ENCODE peak calls at places on chromosomes 2 and 18, in ten cellular contexts. Y is mucosa of gallbladder, K is Panc1, A is EL, X is HT1080, S is suprapubic skin, O is mesenchymal stem cell, L is adrenal gland, W is iPS DF 19.7, Q is activated T-helper 1 cell treated with Interleukin-2 at 50 U/mL for 16 hours. Z is an unnamed sample.

GRCh38 chr2:190235101-190235500 is 84.5 kb downstream of the HIBCH start:
- DNase-seq in Y (no peak), K (no peak), A (peak; percentile 49), X (no peak), S (no peak), O (no peak), L (no peak), W (no peak), Q (no peak), Z (no peak)

GRCh38 chr2:180763249-180763989 is 217.0 kb upstream of the UBE2E3 start:
- DNase-seq in Y (no peak), K (no peak), A (no peak), X (no peak), S (no peak), O (no peak), L (no peak), W (no peak), Q (no peak), Z (no peak)

GRCh38 chr2:194698012-194698411 is 959.0 kb upstream of the SLC39A10 start:
- DNase-seq in Y (no peak), K (no peak), A (no peak), X (peak; percentile 4), S (no peak), O (no peak), L (no peak), W (no peak), Q (no peak), Z (no peak)

GRCh38 chr2:237465515-237466227 is 21.4 kb upstream of the MLPH start:
- DNase-seq in Y (no peak), K (no peak), A (peak; percentile 98), X (peak; percentile 94), S (no peak), O (peak; percentile 97), L (no peak), W (no peak), Q (no peak), Z (no peak)

GRCh38 chr2:233442028-233442310 is 87.7 kb downstream of the DGKD start:
- DNase-seq in Y (no peak), K (no peak), A (no peak), X (no peak), S (peak; percentile 15), O (no peak), L (no peak), W (no peak), Q (no peak), Z (no peak)

GRCh38 chr2:183093857-183094657 is 15.5 kb downstream of the DUSP19 start:
- DNase-seq in Y (no peak), K (no peak), A (peak; percentile 57), X (peak; percentile 65), S (no peak), O (peak; percentile 40), L (no peak), W (no peak), Q (no peak), Z (no peak)

GRCh38 chr2:218010116-218010837 is 7.5 kb upstream of the TNS1 start:
- DNase-seq in Y (peak; percentile 50), K (no peak), A (peak; percentile 61), X (peak; percentile 58), S (no peak), O (peak; percentile 56), L (peak; percentile 69), W (no peak), Q (peak; percentile 5), Z (no peak)

GRCh38 chr2:149731112-149731511 is 143.5 kb upstream of the MMADHC start:
- DNase-seq in Y (no peak), K (no peak), A (no peak), X (no peak), S (no peak), O (no peak), L (no peak), W (no peak), Q (no peak), Z (no peak)

GRCh38 chr2:202848813-202849212 is 22.8 kb downstream of the ICA1L start:
- DNase-seq in Y (no peak), K (no peak), A (no peak), X (no peak), S (no peak), O (no peak), L (peak; percentile 18), W (no peak), Q (no peak), Z (no peak)

GRCh38 chr2:61328707-61329251 is 142.1 kb downstream of the USP34 start:
- DNase-seq in Y (no peak), K (peak; percentile 54), A (peak; percentile 65), X (peak; percentile 60), S (no peak), O (peak; percentile 82), L (no peak), W (no peak), Q (no peak), Z (no peak)

GRCh38 chr18:22346968-22347611 is 70.6 kb downstream of the CTAGE1 start:
- DNase-seq in Y (peak; percentile 81), K (no peak), A (peak; percentile 67), X (no peak), S (no peak), O (peak; percentile 78), L (peak; percentile 98), W (no peak), Q (no peak), Z (peak; percentile 64)

GRCh38 chr2:199811360-199811759 is 39.6 kb downstream of the FTCDNL1 start:
- DNase-seq in Y (no peak), K (no peak), A (no peak), X (no peak), S (no peak), O (no peak), L (no peak), W (no peak), Q (no peak), Z (no peak)

GRCh38 chr2:112175958-112176573 is 37.9 kb downstream of the FBLN7 start:
- DNase-seq in Y (no peak), K (no peak), A (no peak), X (no peak), S (no peak), O (no peak), L (no peak), W (no peak), Q (no peak), Z (no peak)

GRCh38 chr2:138658187-138658894 is 121.8 kb downstream of the NXPH2 start:
- DNase-seq in Y (no peak), K (no peak), A (no peak), X (no peak), S (no peak), O (no peak), L (no peak), W (no peak), Q (no peak), Z (no peak)

GRCh38 chr2:137228566-137228965 is 463.2 kb downstream of the THSD7B start:
- DNase-seq in Y (no peak), K (peak; percentile 42), A (peak; percentile 80), X (peak; percentile 65), S (no peak), O (no peak), L (peak; percentile 7), W (no peak), Q (no peak), Z (no peak)

GRCh38 chr2:202096736-202097135 is 23.7 kb downstream of the KIAA2012 start:
- DNase-seq in Y (no peak), K (no peak), A (peak; percentile 45), X (peak; percentile 52), S (no peak), O (peak; percentile 65), L (no peak), W (no peak), Q (no peak), Z (no peak)

GRCh38 chr18:34970106-34970505 is 71.1 kb upstream of the MAPRE2 start:
- DNase-seq in Y (no peak), K (no peak), A (peak; percentile 46), X (no peak), S (no peak), O (peak; percentile 73), L (no peak), W (no peak), Q (no peak), Z (no peak)

GRCh38 chr2:3585239-3586109 is 9.4 kb upstream of the COLEC11 start:
- DNase-seq in Y (peak; percentile 76), K (no peak), A (peak; percentile 86), X (no peak), S (no peak), O (peak; percentile 95), L (peak; percentile 48), W (no peak), Q (no peak), Z (no peak)

GRCh38 chr2:189022002-189022401 is 47.8 kb downstream of the COL3A1 start:
- DNase-seq in Y (no peak), K (no peak), A (peak; percentile 85), X (peak; percentile 11), S (no peak), O (peak; percentile 82), L (no peak), W (no peak), Q (no peak), Z (no peak)

GRCh38 chr2:174779361-174779928 is 15.2 kb upstream of the CHRNA1 start:
- DNase-seq in Y (no peak), K (no peak), A (peak; percentile 72), X (peak; percentile 78), S (no peak), O (peak; percentile 47), L (no peak), W (no peak), Q (no peak), Z (no peak)

GRCh38 chr18:48060947-48061346 is 130.5 kb upstream of the SMAD2 start:
- DNase-seq in Y (no peak), K (no peak), A (no peak), X (no peak), S (no peak), O (no peak), L (no peak), W (no peak), Q (no peak), Z (no peak)

GRCh38 chr18:28834889-28835288 is 658.0 kb upstream of the CDH2 start:
- DNase-seq in Y (no peak), K (peak; percentile 43), A (peak; percentile 52), X (peak; percentile 86), S (no peak), O (peak; percentile 40), L (no peak), W (no peak), Q (no peak), Z (no peak)

GRCh38 chr2:216942465-216942864 is 82.6 kb upstream of the TNP1 start:
- DNase-seq in Y (no peak), K (no peak), A (no peak), X (no peak), S (no peak), O (no peak), L (no peak), W (no peak), Q (no peak), Z (no peak)

GRCh38 chr2:100527420-100528015 is 35.3 kb upstream of the PDCL3 start:
- DNase-seq in Y (no peak), K (no peak), A (no peak), X (no peak), S (peak; percentile 38), O (no peak), L (no peak), W (no peak), Q (no peak), Z (no peak)

GRCh38 chr18:71831039-71831438 is 713.1 kb downstream of the CBLN2 start:
- DNase-seq in Y (no peak), K (no peak), A (no peak), X (peak; percentile 76), S (no peak), O (no peak), L (no peak), W (no peak), Q (no peak), Z (no peak)